ENCODE peak calls at places on chromosome 20, in six cellular contexts. D is hepatocyte, P is heart left ventricle, Z is pancreas, U is cardiac muscle cell, H is mesendoderm. J is an unnamed sample. For H3K36me3 and H3K27me3, the result is how much of the 10 kb centered on the place peaks cover.

GRCh38 chr20:36155629-36155971 is 1.1 kb downstream of the EPB41L1 start:
- DNase-seq in D (no peak), Z (no peak), H (no peak), P (no peak), U (no peak), J (no peak)

GRCh38 chr20:38175221-38176030 is 10.4 kb upstream of the TGM2 start:
- DNase-seq in P (no peak), U (no peak), Z (peak), D (no peak), H (peak), J (no peak)

GRCh38 chr20:1206749-1207148 is 3.5 kb downstream of the C20orf202 start:
- DNase-seq in H (no peak), D (no peak), P (no peak), Z (no peak), U (no peak), J (no peak)

GRCh38 chr20:60271597-60271996 is 313.4 kb downstream of the CDH26 start:
- DNase-seq in P (no peak), D (no peak), H (peak), Z (no peak), U (no peak), J (peak)

GRCh38 chr20:40493551-40493950 is 195.5 kb downstream of the MAFB start:
- DNase-seq in U (no peak), Z (no peak), H (no peak), D (no peak), P (no peak), J (no peak)

GRCh38 chr20:420721-421574 is 12.8 kb downstream of the RBCK1 start:
- DNase-seq in H (no peak), U (no peak), P (no peak), D (no peak), Z (peak), J (peak)

GRCh38 chr20:44461142-44461802 is 14.4 kb upstream of the TTPAL start:
- DNase-seq in P (no peak), Z (no peak), D (no peak), U (no peak), H (no peak), J (no peak)

GRCh38 chr20:8722277-8722928 is 346.5 kb upstream of the PLCB4 start:
- DNase-seq in H (peak), D (peak), Z (no peak), P (peak), U (peak), J (peak)

GRCh38 chr20:35311409-35311808 is 19.2 kb upstream of the FAM83C start:
- DNase-seq in H (peak), U (no peak), D (no peak), Z (no peak), P (no peak), J (no peak)

GRCh38 chr20:272718-273117 is 15.2 kb downstream of the DEFB132 start:
- DNase-seq in D (no peak), Z (no peak), U (peak), H (no peak), P (no peak), J (no peak)

GRCh38 chr20:26209171-26209941 is 512.7 kb upstream of the ZNF337 start:
- DNase-seq in U (peak), P (peak), Z (peak), D (peak), H (peak), J (peak)

GRCh38 chr20:51360451-51361230 is 181.9 kb downstream of the NFATC2 start:
- DNase-seq in D (peak), H (no peak), U (peak), P (no peak), Z (no peak), J (no peak)

GRCh38 chr20:7195704-7196103 is 428.2 kb downstream of the BMP2 start:
- DNase-seq in U (peak), D (no peak), Z (no peak), H (peak), P (no peak), J (no peak)

GRCh38 chr20:49567421-49568256 is at the start of gene PTGIS:
- DNase-seq in P (no peak), Z (peak), H (peak), U (peak), D (peak), J (peak)

GRCh38 chr20:53148764-53149163 is 176.6 kb downstream of the TSHZ2 start:
- DNase-seq in Z (no peak), P (no peak), U (no peak), D (no peak), H (no peak), J (no peak)

GRCh38 chr20:44264287-44264686 is 17.2 kb downstream of the GDAP1L1 start:
- DNase-seq in P (no peak), U (peak), D (peak), H (peak), Z (no peak), J (peak)

GRCh38 chr20:34124469-34125249 is 12.6 kb upstream of the EIF2S2 start:
- DNase-seq in P (no peak), D (no peak), Z (no peak), H (no peak), U (no peak), J (no peak)

GRCh38 chr20:36658300-36658699 is 12.3 kb upstream of the SLA2 start:
- DNase-seq in Z (no peak), P (no peak), U (no peak), D (no peak), H (no peak), J (no peak)

GRCh38 chr20:50471231-50471630 is 39.0 kb upstream of the PTPN1 start:
- DNase-seq in Z (no peak), P (no peak), H (no peak), U (no peak), D (no peak), J (no peak)

GRCh38 chr20:25030007-25030648 is 27.8 kb downstream of the ACSS1 start:
- DNase-seq in U (no peak), Z (peak), D (no peak), P (no peak), H (no peak), J (no peak)

GRCh38 chr20:46965477-46965876 is 70.8 kb downstream of the EYA2 start:
- DNase-seq in Z (no peak), P (no peak), H (no peak), U (no peak), D (no peak), J (no peak)

GRCh38 chr20:8721098-8721497 is 347.8 kb upstream of the PLCB4 start:
- DNase-seq in D (peak), P (peak), H (peak), Z (no peak), U (peak), J (peak)

GRCh38 chr20:48447456-48447855 is 380.3 kb downstream of the PREX1 start:
- DNase-seq in P (no peak), D (no peak), H (no peak), Z (no peak), U (no peak), J (no peak)

GRCh38 chr20:32581839-32582658 is 3.1 kb downstream of the NOL4L start:
- DNase-seq in H (no peak), U (no peak), D (peak), P (no peak), Z (no peak), J (peak)

GRCh38 chr20:48453477-48454093 is 374.2 kb downstream of the PREX1 start:
- DNase-seq in Z (no peak), U (no peak), H (no peak), D (no peak), P (no peak), J (no peak)

GRCh38 chr20:41248371-41249024 is 69.0 kb downstream of the ZHX3 start:
- DNase-seq in Z (no peak), D (no peak), H (no peak), P (no peak), U (peak), J (no peak)

GRCh38 chr20:53855733-53856132 is 214.7 kb downstream of the BCAS1 start:
- DNase-seq in P (no peak), H (no peak), D (no peak), U (no peak), Z (no peak), J (no peak)

GRCh38 chr20:37615507-37616425 is 78.1 kb upstream of the CTNNBL1 start:
- DNase-seq in P (no peak), D (peak), Z (no peak), H (peak), U (no peak), J (peak)

GRCh38 chr20:24149881-24150307 is 161.3 kb upstream of the GGTLC1 start:
- DNase-seq in D (peak), H (peak), P (peak), U (peak), Z (peak), J (peak)

GRCh38 chr20:19598117-19598516 is 159.9 kb upstream of the RIN2 start:
- DNase-seq in P (no peak), H (no peak), Z (no peak), D (no peak), U (no peak), J (peak)

GRCh38 chr20:37295001-37295400 is 5.5 kb downstream of the MANBAL start:
- DNase-seq in Z (no peak), P (no peak), D (peak), H (peak), U (peak), J (no peak)

GRCh38 chr20:18404172-18404571 is 62.7 kb downstream of the DZANK1 start:
- DNase-seq in P (no peak), H (no peak), D (no peak), U (no peak), Z (no peak), J (no peak)

GRCh38 chr20:46458891-46459750 is 52.7 kb upstream of the ELMO2 start:
- DNase-seq in P (no peak), U (peak), D (peak), H (peak), Z (peak), J (peak)

GRCh38 chr20:23659989-23660837 is 22.5 kb upstream of the CST3 start:
- DNase-seq in U (peak), Z (no peak), P (peak), D (no peak), H (no peak), J (no peak)

GRCh38 chr20:7571521-7572065 is 368.7 kb downstream of the HAO1 start:
- DNase-seq in D (no peak), U (no peak), P (no peak), H (no peak), Z (no peak), J (no peak)

GRCh38 chr20:53738039-53738944 is 144.7 kb upstream of the ZNF217 start:
- DNase-seq in D (peak), Z (peak), P (peak), H (peak), U (peak), J (no peak)

GRCh38 chr20:46011631-46012482 is 3.1 kb downstream of the MMP9 start:
- DNase-seq in P (peak), D (no peak), U (peak), Z (peak), H (peak), J (peak)

GRCh38 chr20:41692479-41693135 is 74.4 kb upstream of the CHD6 start:
- DNase-seq in U (peak), H (peak), Z (peak), P (peak), D (peak), J (peak)

GRCh38 chr20:47681977-47682812 is 103.1 kb downstream of the SULF2 start:
- DNase-seq in H (no peak), D (peak), Z (no peak), U (peak), P (peak), J (no peak)

GRCh38 chr20:63004607-63005211 is 2.1 kb downstream of the BHLHE23 start:
- DNase-seq in P (no peak), Z (no peak), D (no peak), U (no peak), H (no peak), J (peak)
- H3K4me3 ChIP-seq in P (no peak), Z (no peak), D (no peak), U (no peak), H (no peak), J (peak)

GRCh38 chr20:3861191-3861590 is 14.6 kb downstream of the MAVS start:
- DNase-seq in P (no peak), H (no peak), U (no peak), Z (no peak), D (no peak), J (no peak)

GRCh38 chr20:3863317-3863716 is 16.7 kb downstream of the MAVS start:
- DNase-seq in U (no peak), P (no peak), D (no peak), H (no peak), Z (no peak), J (no peak)

GRCh38 chr20:3865152-3865886 is 18.7 kb downstream of the MAVS start:
- DNase-seq in H (no peak), D (no peak), P (no peak), Z (no peak), U (no peak), J (peak)

GRCh38 chr20:3864518-3864917 is 17.9 kb downstream of the MAVS start:
- DNase-seq in D (no peak), P (no peak), Z (no peak), U (no peak), H (no peak), J (peak)

DNA sequence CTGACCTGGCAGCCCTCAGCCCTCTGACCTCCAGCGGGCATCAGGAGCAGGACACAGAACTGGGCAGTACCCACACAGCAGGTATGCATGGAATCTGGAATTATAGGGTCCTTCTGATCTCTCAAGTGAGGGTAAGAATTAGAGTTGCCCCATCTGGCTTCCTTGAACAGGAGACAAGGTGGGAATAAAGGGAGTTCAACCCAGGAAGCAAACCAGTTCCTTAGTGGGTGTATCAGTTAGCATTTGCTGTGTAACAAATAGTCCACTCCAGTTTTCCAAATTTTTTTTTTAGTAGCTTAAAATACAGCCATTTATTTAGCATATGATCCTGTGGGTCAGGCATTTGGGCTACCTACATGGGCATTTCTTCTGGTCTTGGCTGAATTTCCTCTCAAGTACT is 15.7 kb downstream of the MAVS start:
- DNase-seq in Z (no peak), U (no peak), H (no peak), P (no peak), D (no peak), J (no peak)
- H3K36me3 ChIP-seq in Z (under half), U (under half), H (under half), P (half or more), D (under half), J (under half)

DNA sequence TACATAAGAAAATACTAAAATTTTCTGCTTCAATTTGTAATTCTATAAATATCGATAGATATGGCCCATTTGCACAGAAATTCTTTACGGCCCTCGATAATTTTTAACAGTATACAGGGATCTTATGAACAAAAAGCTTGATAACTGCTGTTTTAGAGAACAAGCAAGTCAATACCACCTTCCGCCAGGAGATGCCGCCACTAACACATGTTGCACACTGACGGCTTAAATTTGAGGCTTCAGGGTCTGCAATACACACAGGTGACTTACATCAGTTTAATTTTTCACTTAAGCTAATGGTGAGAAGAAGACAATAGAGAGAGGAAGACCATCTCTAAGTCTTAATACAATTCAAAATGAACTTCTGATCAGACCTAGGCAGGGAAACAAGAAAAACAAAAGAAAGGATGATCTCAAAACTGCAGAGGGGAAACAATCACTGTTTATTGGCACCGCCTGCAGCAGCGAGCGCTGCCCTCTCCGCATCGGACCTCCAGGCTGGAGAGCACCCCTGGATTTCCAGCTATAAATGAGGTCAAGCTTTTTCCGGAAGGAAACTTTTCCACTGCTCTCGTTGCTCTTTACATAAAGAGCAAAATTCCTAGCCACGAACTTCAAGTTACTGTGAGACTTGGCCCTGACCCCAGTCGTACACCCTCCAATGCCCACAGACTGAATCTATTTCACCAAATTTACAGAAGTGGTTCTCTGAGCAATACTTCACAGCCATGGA is 53.9 kb downstream of the OTOR start:
- DNase-seq in P (no peak), D (peak), U (peak), H (peak), Z (peak), J (peak)
- H3K27me3 ChIP-seq in P (under half), D (under half), U (under half), H (under half), Z (under half), J (under half)

DNA sequence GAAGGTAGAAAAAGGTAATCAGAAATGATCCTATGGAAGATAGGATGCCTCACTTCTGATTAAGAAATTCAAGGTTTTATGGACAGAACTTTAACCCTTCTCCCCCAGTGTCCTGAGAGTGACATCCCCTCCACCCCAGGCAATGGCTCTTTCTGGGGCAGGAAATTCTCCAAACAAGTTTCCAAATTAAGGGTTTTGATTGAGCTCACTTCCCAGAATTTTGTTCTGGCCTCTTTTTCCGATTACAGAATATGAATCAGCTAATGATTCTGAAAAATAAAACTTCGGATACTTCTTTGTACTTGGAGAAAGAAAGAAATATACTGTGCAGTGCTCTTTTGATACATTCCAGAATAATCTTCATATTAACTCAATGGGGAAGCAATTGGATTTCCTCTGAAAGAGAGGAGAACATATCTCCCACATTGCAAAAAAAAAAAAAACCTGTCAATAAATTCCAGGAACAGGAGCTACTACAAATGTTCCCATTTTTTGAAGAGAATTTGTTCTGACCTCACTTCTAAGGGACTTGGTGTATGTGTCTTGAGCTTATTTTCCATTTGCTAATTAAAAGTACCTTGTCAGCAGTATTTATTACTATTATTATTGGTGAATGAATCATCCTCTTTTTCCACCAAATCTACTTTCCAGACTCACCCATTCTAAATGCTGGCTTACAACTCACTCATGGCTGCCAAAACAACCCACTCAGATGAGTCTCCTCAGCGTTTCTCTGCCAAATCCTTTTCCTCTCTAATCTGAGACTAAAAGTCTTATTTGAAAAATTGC is 33.0 kb upstream of the TASP1 start:
- DNase-seq in D (no peak), P (peak), H (no peak), Z (no peak), U (peak), J (no peak)
- H3K4me3 ChIP-seq in D (no peak), P (no peak), H (no peak), Z (no peak), U (no peak), J (no peak)